ENCODE peak calls at places on chromosomes 3 and 15, in four cellular contexts. O, Y, I and J are unnamed samples.

GRCh38 chr3:108125550-108126071 is 34.8 kb upstream of the CD47 start:
- DNase-seq in Y (peak; percentile 22), I (peak; percentile 88), O (no peak), J (no peak)

GRCh38 chr3:120311863-120312794 is 27.1 kb upstream of the GPR156 start:
- DNase-seq in Y (no peak), O (no peak), I (no peak), J (no peak)

GRCh38 chr15:24956131-24956838 is 1.5 kb downstream of the SNRPN start:
- DNase-seq in I (peak; percentile 31), Y (peak; percentile 68), O (peak; percentile 57), J (peak; percentile 76)

GRCh38 chr3:100570811-100571210 is 38.6 kb upstream of the ADGRG7 start:
- DNase-seq in O (no peak), I (no peak), Y (no peak), J (no peak)

GRCh38 chr3:46579756-46580286 is 13.7 kb upstream of the LRRC2 start:
- DNase-seq in I (no peak), O (no peak), Y (no peak), J (no peak)

GRCh38 chr3:127363171-127363570 is 75.3 kb upstream of the PRR20G start:
- DNase-seq in O (no peak), Y (no peak), I (peak; percentile 16), J (no peak)

GRCh38 chr15:100925480-100925879 is 6.3 kb downstream of the LRRK1 start:
- DNase-seq in I (no peak), O (no peak), Y (no peak), J (no peak)

GRCh38 chr3:51930439-51930838 is 11.3 kb downstream of the RRP9 start:
- DNase-seq in Y (no peak), I (no peak), O (no peak), J (no peak)

GRCh38 chr3:172713316-172713715 is 2.4 kb upstream of the NCEH1 start:
- DNase-seq in Y (no peak), O (no peak), I (no peak), J (no peak)

GRCh38 chr3:187935623-187936156 is 190.4 kb upstream of the BCL6 start:
- DNase-seq in Y (no peak), O (no peak), I (peak; percentile 59), J (no peak)

GRCh38 chr15:43912991-43913927 is 86.5 kb downstream of the WDR76 start:
- DNase-seq in Y (peak; percentile 72), O (no peak), I (no peak), J (no peak)

GRCh38 chr3:139528924-139529323 is 10.6 kb downstream of the RBP1 start:
- DNase-seq in Y (no peak), O (no peak), I (no peak), J (no peak)

GRCh38 chr3:46943237-46944187 is 33.0 kb downstream of the CCDC12 start:
- DNase-seq in O (no peak), I (no peak), Y (peak; percentile 42), J (peak; percentile 70)

GRCh38 chr3:151301787-151302186 is 14.8 kb downstream of the GPR87 start:
- DNase-seq in I (no peak), Y (no peak), O (no peak), J (no peak)

GRCh38 chr15:75661041-75661778 is 13.5 kb downstream of the SNX33 start:
- DNase-seq in O (peak; percentile 88), Y (peak; percentile 90), I (no peak), J (peak; percentile 91)

GRCh38 chr3:171772427-171773056 is 37.7 kb downstream of the PLD1 start:
- DNase-seq in O (peak; percentile 71), I (peak; percentile 67), Y (peak; percentile 60), J (peak; percentile 72)